ENCODE peak calls at places on chromosomes 12 and 14, in four cellular contexts. M is stomach, H is GM23338, P is cardiac muscle cell. T is an unnamed sample.

GRCh38 chr12:67222302-67222701 is 46.9 kb upstream of the CAND1 start:
- DNase-seq in P (peak), H (peak), M (no peak), T (no peak)

GRCh38 chr14:67806228-67806627 is 10.2 kb downstream of the ZFYVE26 start:
- DNase-seq in M (no peak), P (no peak), H (no peak), T (no peak)

GRCh38 chr14:34750233-34750632 is 35.8 kb upstream of the CFL2 start:
- DNase-seq in P (no peak), H (no peak), M (no peak), T (no peak)

GRCh38 chr12:6229224-6229748 is 29.1 kb downstream of the CD9 start:
- DNase-seq in P (no peak), M (peak), H (no peak), T (peak)

GRCh38 chr12:50110762-50111416 is 1.1 kb upstream of the COX14 start:
- DNase-seq in M (peak), P (peak), H (peak), T (peak)

GRCh38 chr12:56998981-56999380 is 7.4 kb downstream of the ZBTB39 start:
- DNase-seq in P (no peak), H (no peak), M (no peak), T (peak)

GRCh38 chr12:27291862-27292261 is 40.8 kb upstream of the BMAL2 start:
- DNase-seq in H (no peak), M (no peak), P (no peak), T (no peak)

GRCh38 chr12:43914923-43915468 is 79.1 kb downstream of the TMEM117 start:
- DNase-seq in H (peak), M (no peak), P (no peak), T (no peak)

GRCh38 chr12:113831016-113831415 is 135.1 kb downstream of the RBM19 start:
- DNase-seq in M (no peak), H (no peak), P (no peak), T (no peak)

GRCh38 chr14:33271891-33272290 is 333.2 kb downstream of the NPAS3 start:
- DNase-seq in M (no peak), P (no peak), H (no peak), T (no peak)

GRCh38 chr12:13234045-13234641 is 37.6 kb downstream of the EMP1 start:
- DNase-seq in P (peak), M (peak), H (peak), T (peak)

GRCh38 chr12:111753144-111753881 is 13.4 kb upstream of the ALDH2 start:
- DNase-seq in P (peak), H (peak), M (peak), T (peak)

GRCh38 chr12:41983896-41984295 is 160.8 kb downstream of the GXYLT1 start:
- DNase-seq in P (no peak), M (no peak), H (no peak), T (no peak)

GRCh38 chr12:10361084-10361483 is 28.8 kb downstream of the KLRK1 start:
- DNase-seq in H (peak), M (no peak), P (no peak), T (no peak)

GRCh38 chr12:124049451-124050094 is 76.6 kb downstream of the ZNF664 start:
- DNase-seq in M (no peak), H (no peak), P (no peak), T (no peak)

GRCh38 chr14:54815016-54815415 is 87.6 kb downstream of the GCH1 start:
- DNase-seq in P (no peak), H (no peak), M (no peak), T (no peak)

GRCh38 chr14:72478397-72479025 is 415.4 kb downstream of the DPF3 start:
- DNase-seq in H (no peak), M (no peak), P (no peak), T (no peak)

GRCh38 chr12:12194206-12194605 is 72.6 kb downstream of the LRP6 start:
- DNase-seq in H (no peak), P (no peak), M (no peak), T (no peak)

GRCh38 chr12:25382311-25383106 is 131.8 kb upstream of the KRAS start:
- DNase-seq in H (no peak), P (no peak), M (no peak), T (peak)

GRCh38 chr14:101235042-101235871 is 326.0 kb upstream of the DIO3 start:
- DNase-seq in H (peak), M (peak), P (peak), T (peak)

GRCh38 chr14:38948171-38948570 is 154.9 kb downstream of the SEC23A start:
- DNase-seq in H (no peak), M (no peak), P (no peak), T (no peak)

GRCh38 chr12:71958457-71958856 is 19.8 kb downstream of the TPH2 start:
- DNase-seq in H (no peak), M (no peak), P (no peak), T (no peak)

GRCh38 chr12:116426391-116427136 is 132.6 kb upstream of the MAP1LC3B2 start:
- DNase-seq in M (no peak), H (peak), P (peak), T (peak)

GRCh38 chr12:3722368-3722767 is 30.5 kb downstream of the CRACR2A start:
- DNase-seq in H (no peak), M (no peak), P (no peak), T (no peak)

GRCh38 chr14:63257299-63257698 is 53.1 kb downstream of the RHOJ start:
- DNase-seq in M (no peak), P (no peak), H (no peak), T (no peak)

GRCh38 chr12:101230547-101230946 is 20.5 kb upstream of the SLC5A8 start:
- DNase-seq in M (no peak), H (peak), P (no peak), T (no peak)

GRCh38 chr12:88325076-88325827 is 183.1 kb downstream of the TMTC3 start:
- DNase-seq in P (no peak), H (no peak), M (no peak), T (no peak)

GRCh38 chr14:85580536-85581165 is 50.7 kb downstream of the FLRT2 start:
- DNase-seq in M (no peak), P (no peak), H (no peak), T (no peak)

GRCh38 chr14:68476212-68476964 is 316.5 kb downstream of the ZFP36L1 start:
- DNase-seq in P (no peak), M (no peak), H (peak), T (peak)

GRCh38 chr14:30572771-30573170 is 13.8 kb downstream of the G2E3 start:
- DNase-seq in P (no peak), M (no peak), H (no peak), T (no peak)

GRCh38 chr12:102696045-102696444 is 215.7 kb upstream of the IGF1 start:
- DNase-seq in H (no peak), M (no peak), P (no peak), T (no peak)

GRCh38 chr12:47155457-47156166 is 75.9 kb upstream of the AMIGO2 start:
- DNase-seq in P (no peak), M (no peak), H (no peak), T (no peak)

GRCh38 chr12:32455607-32456063 is 56.3 kb downstream of the FGD4 start:
- DNase-seq in P (peak), H (peak), M (no peak), T (no peak)

GRCh38 chr12:70049596-70050360 is 193.5 kb upstream of the CNOT2 start:
- DNase-seq in H (no peak), M (no peak), P (no peak), T (peak)

GRCh38 chr12:24111591-24111990 is 162.1 kb upstream of the SOX5 start:
- DNase-seq in P (no peak), H (no peak), M (no peak), T (no peak)

GRCh38 chr12:118544569-118544968 is 168.2 kb downstream of the SUDS3 start:
- DNase-seq in P (no peak), M (no peak), H (no peak), T (no peak)

GRCh38 chr12:116642101-116642500 is 82.9 kb downstream of the MAP1LC3B2 start:
- DNase-seq in M (no peak), P (no peak), H (no peak), T (no peak)

GRCh38 chr14:68458840-68459469 is 333.9 kb downstream of the ZFP36L1 start:
- DNase-seq in P (no peak), H (peak), M (peak), T (peak)

GRCh38 chr14:93285048-93285447 is 47.8 kb downstream of the BTBD7 start:
- DNase-seq in H (no peak), P (no peak), M (no peak), T (no peak)

GRCh38 chr14:91144425-91145145 is 30.7 kb downstream of the DGLUCY start:
- DNase-seq in M (no peak), P (no peak), H (no peak), T (no peak)
- H3K4me3 ChIP-seq in M (no peak), P (no peak), H (no peak), T (no peak)

GRCh38 chr14:77980475-77981321 is 180.8 kb downstream of the ADCK1 start:
- DNase-seq in H (peak), P (peak), M (peak), T (peak)
- H3K4me3 ChIP-seq in H (peak), P (peak), M (peak), T (peak)

DNA sequence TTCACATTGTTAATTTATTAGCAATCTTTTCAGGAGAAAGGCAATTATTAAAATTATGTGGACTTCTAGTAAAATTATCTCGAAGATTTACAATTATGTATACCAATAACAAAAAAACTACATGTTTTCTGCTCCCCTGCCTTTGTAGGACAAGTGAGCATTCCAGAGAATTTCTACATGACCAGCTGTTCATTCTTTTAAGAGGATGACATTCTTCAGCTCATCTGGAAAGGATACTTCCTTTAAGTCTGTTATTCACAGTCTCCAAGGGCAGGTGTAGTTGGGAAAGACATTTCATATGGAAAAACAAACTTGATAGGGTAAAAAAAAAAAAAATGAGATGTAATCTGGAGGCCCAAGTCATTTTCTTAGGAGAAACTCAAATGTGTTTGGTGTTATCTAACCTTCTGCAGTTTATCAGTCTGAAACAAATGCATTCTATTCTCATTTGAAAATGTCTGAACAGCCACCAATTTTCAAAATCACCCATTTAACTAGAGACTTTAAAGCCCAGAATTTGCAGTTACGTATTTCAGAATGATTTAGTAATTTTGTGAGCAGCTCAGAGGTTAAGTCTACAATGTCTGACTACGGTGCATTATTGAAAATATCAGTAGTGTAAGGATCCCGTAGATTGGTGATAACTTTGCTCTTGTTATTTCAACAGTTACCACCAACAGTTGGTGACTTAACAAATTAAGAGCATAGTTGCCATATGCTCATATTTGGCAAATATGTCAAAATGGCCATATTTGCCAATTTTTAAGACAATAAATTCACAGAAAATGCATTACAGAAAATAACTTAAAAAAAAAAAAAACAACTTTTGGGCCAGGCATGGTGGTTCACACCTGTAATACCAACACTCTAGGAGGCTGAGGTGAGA is 1.8 kb upstream of the PHLDA1 start:
- DNase-seq in P (no peak), M (no peak), H (peak), T (no peak)
- H3K4me3 ChIP-seq in P (no peak), M (peak), H (peak), T (no peak)

GRCh38 chr12:65280306-65280705 is 1.8 kb downstream of the MSRB3 start:
- DNase-seq in M (no peak), P (no peak), H (no peak), T (no peak)
- H3K4me3 ChIP-seq in M (peak), P (peak), H (no peak), T (no peak)

GRCh38 chr12:52950553-52950952 is 1.6 kb downstream of the KRT18 start:
- DNase-seq in H (no peak), M (no peak), P (no peak), T (no peak)
- H3K4me3 ChIP-seq in H (peak), M (peak), P (peak), T (no peak)

DNA sequence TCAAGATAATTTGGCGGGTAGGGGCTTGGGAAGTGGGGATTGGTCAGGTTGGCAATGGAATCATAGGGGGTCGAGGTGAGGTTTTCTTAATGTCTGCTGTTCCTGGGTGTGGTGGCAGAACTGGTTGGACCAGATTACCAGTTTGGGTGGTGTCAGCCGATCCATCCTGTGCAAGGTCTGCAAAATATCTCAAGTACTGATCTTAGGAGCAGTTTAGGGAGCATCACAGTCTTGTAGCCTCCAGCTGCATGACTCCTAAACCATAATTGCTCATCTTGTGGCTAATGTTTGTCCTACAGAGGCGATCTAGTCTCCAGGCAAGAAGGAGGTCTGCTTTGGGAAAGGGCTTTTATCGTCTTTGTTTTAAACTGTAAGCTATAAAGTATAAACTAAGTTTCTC is 868.4 kb downstream of the DIO2 start:
- DNase-seq in P (no peak), M (no peak), H (no peak), T (no peak)
- H3K4me3 ChIP-seq in P (no peak), M (no peak), H (no peak), T (no peak)

T was measured in transverse colon.